ENCODE peak calls at places on chromosomes 7 and 10, in four cellular contexts. U is psoas muscle, P is left lung, Y is cardiac fibroblast. K is an unnamed sample.

GRCh38 chr10:112137381-112137987 is 46.1 kb downstream of the GPAM start:
- DNase-seq in P (peak), U (peak), Y (peak), K (peak)

GRCh38 chr10:35212856-35213255 is 86.2 kb downstream of the CREM start:
- DNase-seq in Y (no peak), P (no peak), U (no peak), K (no peak)

GRCh38 chr10:43036581-43037428 is 40.1 kb upstream of the RET start:
- DNase-seq in U (no peak), Y (no peak), P (no peak), K (no peak)

GRCh38 chr10:61942997-61943457 is 41.5 kb downstream of the ARID5B start:
- DNase-seq in P (no peak), U (no peak), Y (peak), K (no peak)

GRCh38 chr7:38558786-38559185 is 72.4 kb downstream of the AMPH start:
- DNase-seq in U (no peak), Y (no peak), P (no peak), K (no peak)

GRCh38 chr10:114957122-114957521 is 19.1 kb downstream of the TRUB1 start:
- DNase-seq in U (no peak), P (no peak), Y (no peak), K (no peak)

GRCh38 chr10:120824864-120825263 is 26.3 kb upstream of the WDR11 start:
- DNase-seq in P (peak), Y (peak), U (no peak), K (no peak)

GRCh38 chr7:73984481-73985205 is 43.3 kb upstream of the ELN start:
- DNase-seq in Y (no peak), P (no peak), U (peak), K (no peak)

GRCh38 chr7:44433255-44434022 is 57.0 kb downstream of the NUDCD3 start:
- DNase-seq in U (peak), Y (no peak), P (no peak), K (no peak)

GRCh38 chr7:44434201-44434600 is 56.3 kb downstream of the NUDCD3 start:
- DNase-seq in U (no peak), P (no peak), Y (no peak), K (no peak)

GRCh38 chr7:44432381-44432977 is 58.0 kb downstream of the NUDCD3 start:
- DNase-seq in U (no peak), Y (no peak), P (no peak), K (no peak)

GRCh38 chr7:44430054-44430453 is 60.4 kb downstream of the NUDCD3 start:
- DNase-seq in Y (no peak), U (no peak), P (no peak), K (no peak)

DNA sequence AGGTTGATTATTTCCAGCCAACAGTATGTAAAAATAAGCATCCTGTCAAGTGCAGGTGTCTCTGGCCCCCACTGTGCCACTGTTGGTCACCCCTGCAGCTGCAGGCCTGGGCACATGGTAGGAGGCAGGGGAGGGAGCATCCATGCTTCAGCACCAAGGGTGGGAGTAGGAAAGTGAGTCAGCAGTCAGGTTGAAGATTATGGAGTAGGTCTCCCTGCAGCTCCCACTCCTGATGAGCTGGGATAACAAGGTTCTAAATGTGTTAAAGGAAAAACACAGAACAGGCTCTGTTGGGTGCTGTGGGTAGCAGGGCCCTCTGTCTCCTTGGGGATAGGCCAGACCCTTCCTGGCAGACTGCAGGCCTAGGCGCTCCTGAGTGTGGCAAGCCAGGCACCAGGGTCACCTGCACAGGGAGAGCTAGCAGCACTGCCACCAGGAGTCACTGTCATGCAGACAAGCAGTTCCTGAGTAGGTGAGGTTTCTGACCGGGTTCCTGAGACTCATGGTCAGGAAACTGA is 59.3 kb downstream of the NUDCD3 start:
- DNase-seq in U (no peak), Y (no peak), P (no peak), K (no peak)
- TF ChIP-seq CTCF in U (peak), Y (no peak), P (no peak), K (no peak)

DNA sequence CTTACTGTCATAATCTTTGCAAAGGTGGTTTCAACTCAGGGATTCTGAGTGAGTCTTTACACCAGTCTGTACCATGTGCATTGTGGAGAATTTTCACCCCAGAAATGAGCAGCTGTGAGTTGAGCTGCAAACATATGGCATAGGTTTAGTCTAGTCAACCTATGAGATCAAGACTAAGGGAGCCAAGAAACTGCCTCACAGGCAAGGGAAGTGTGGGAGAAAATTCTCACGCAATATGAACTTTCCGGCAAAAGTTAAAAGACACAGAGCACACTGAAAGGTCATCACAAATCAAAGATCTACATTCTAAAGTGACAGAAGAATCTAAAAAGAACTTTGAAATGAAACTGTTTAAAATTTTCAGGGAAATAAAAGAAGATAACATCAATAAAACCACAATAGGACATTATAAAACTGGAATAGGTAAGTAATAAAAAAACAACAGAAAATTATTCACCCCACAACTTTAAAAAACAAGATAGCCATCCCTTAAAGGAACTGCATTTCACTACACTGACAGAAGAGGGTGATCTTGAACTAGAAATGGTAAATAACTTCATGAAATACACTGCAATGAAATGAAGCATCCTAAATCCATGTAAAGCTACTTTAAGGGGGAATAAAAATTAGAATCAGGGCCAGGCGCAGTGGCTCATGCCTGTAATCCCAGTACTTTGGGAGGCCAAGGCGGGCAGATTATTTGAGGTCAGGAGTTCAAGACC is 63.5 kb downstream of the LGI1 start:
- DNase-seq in P (no peak), U (no peak), Y (peak), K (no peak)
- TF ChIP-seq CTCF in P (peak), U (peak), Y (peak), K (peak)

GRCh38 chr7:53351681-53352080 is 316.2 kb downstream of the POM121L12 start:
- DNase-seq in Y (no peak), U (no peak), P (no peak), K (no peak)

GRCh38 chr7:53350241-53350640 is 314.8 kb downstream of the POM121L12 start:
- DNase-seq in Y (no peak), U (no peak), P (no peak), K (no peak)
- TF ChIP-seq CTCF in Y (peak), U (no peak), P (no peak), K (no peak)

DNA sequence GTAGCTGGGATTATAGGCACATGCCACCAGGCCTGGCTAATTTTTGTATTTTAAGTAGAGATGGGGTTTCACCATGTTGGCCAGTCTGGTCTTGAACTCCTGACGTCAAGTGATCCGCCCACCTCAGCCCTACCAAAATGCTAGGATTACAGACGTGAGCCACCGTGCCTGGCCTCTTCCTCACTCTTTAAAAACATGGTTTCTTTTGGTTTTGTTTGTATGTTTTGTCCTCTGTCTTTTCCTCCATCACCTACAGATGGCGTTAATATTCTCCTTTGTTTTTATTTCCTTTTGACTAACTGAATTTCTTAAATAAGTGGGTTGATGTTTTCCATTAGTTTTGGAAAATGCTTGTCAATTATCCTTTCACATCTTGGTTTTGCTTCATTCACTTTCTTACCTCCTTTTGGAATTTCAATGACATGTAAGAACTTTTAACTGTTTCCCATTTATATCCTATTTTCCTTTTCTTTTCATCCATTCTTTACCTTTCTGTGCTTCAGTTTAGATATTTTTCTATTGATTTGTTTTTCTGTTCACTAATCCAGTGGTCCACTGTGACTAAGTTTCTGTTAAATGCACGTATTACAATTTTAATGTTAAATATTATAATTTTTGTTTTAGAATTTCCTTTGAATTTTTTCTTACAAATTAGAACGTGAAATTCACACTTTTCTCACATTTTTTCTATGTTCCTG is 104.1 kb downstream of the ZNF467 start:
- DNase-seq in P (no peak), U (no peak), Y (peak), K (no peak)
- TF ChIP-seq CTCF in P (no peak), U (peak), Y (peak), K (peak)

DNA sequence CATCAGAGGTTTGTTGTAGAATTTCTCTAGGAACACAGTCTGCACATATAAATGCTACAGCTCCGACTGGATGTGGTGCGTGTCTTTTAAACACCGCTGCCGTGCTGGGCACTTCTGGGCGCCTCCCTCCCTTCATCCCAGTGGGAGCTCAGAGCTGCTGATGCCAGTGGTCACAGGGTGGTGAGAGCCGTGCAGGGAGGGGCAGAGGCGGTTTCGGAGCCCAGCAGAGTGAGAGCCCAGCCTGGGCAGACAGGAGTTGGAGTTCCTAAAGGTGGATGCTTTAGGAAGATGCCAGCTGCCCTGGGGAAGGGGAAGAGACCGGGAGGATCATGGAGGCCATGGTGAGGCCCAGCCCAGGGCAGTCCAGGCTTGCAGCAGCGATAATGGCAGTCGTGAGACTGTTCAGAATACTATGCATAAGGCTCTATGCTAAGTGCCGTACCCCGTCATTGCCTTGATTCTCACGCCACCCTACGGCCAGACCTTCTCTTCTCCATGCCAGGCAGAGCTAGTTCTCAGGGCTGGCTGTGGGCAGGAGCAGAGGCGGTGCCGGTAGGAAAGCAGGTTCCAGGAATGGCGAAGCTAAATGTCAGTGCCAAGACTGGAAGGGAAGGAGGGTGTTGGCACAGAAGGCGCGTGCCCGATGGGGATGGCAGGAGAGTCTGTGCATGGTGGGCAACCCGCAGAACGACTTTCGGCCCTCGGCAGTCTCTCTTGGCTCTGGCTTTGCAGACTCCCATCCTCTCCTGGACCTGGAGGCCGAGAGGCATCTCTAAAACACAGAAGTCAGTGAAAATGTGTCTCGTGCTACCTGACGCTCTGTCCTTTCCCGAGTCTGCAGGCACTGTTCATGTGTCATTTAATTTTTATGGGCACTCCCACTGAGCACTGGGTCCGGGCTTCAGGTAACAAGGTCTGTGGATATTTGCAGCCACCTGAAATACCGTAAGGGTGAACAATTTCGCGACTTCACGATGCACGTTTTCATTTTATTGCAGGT is 96.5 kb downstream of the GLRX3 start:
- DNase-seq in P (no peak), U (no peak), Y (no peak), K (no peak)
- TF ChIP-seq CTCF in P (no peak), U (no peak), Y (no peak), K (no peak)